ENCODE peak calls at places on chromosomes 6 and 20, in nine cellular contexts. B is SK-N-SH, M is psoas muscle, J is fibroblast of lung, P is lower leg skin, E is AG04450, W is heart left ventricle, Q is body of pancreas, N is dorsolateral prefrontal cortex. T is an unnamed sample.

GRCh38 chr20:59771506-59772372 is 161.7 kb downstream of the SYCP2 start:
- DNase-seq in P (no peak), M (no peak), Q (peak), E (no peak), N (peak), J (no peak), W (no peak), B (no peak), T (no peak)

GRCh38 chr20:24131684-24132083 is 143.1 kb upstream of the GGTLC1 start:
- DNase-seq in E (no peak), P (no peak), N (no peak), Q (no peak), W (no peak), B (no peak), M (no peak), J (no peak), T (no peak)

GRCh38 chr6:143579703-143580102 is 68.2 kb upstream of the FUCA2 start:
- DNase-seq in M (peak), N (no peak), Q (no peak), E (peak), B (no peak), W (no peak), P (peak), J (peak), T (no peak)

GRCh38 chr6:28311139-28311823 is 24.7 kb downstream of the ZSCAN31 start:
- DNase-seq in M (no peak), P (no peak), N (no peak), J (no peak), Q (no peak), W (no peak), E (no peak), B (no peak), T (no peak)

GRCh38 chr6:135183532-135184440 is 2.7 kb downstream of the MYB start:
- DNase-seq in E (no peak), P (no peak), M (no peak), B (peak), N (no peak), J (peak), W (no peak), Q (peak), T (peak)

GRCh38 chr6:168335341-168335740 is 15.8 kb upstream of the DACT2 start:
- DNase-seq in B (no peak), Q (no peak), E (no peak), W (no peak), N (no peak), J (no peak), P (no peak), M (no peak), T (no peak)

GRCh38 chr6:97094376-97094775 is 169.8 kb downstream of the KLHL32 start:
- DNase-seq in M (no peak), B (no peak), W (no peak), E (no peak), P (no peak), N (no peak), J (no peak), Q (no peak), T (no peak)

GRCh38 chr6:39207421-39208232 is 21.6 kb downstream of the KCNK5 start:
- DNase-seq in W (no peak), M (no peak), N (no peak), J (no peak), B (no peak), Q (peak), P (no peak), E (no peak), T (no peak)

GRCh38 chr6:145813285-145814034 is 1.1 kb downstream of the FBXO30 start:
- DNase-seq in P (no peak), N (no peak), M (no peak), Q (no peak), B (peak), W (no peak), E (no peak), J (peak), T (no peak)

GRCh38 chr20:35630636-35631035 is 15.0 kb downstream of the SPAG4 start:
- DNase-seq in B (no peak), M (no peak), P (no peak), J (no peak), N (no peak), W (no peak), Q (no peak), E (no peak), T (no peak)

GRCh38 chr20:48107560-48107959 is 322.3 kb upstream of the SULF2 start:
- DNase-seq in N (no peak), E (no peak), M (no peak), B (no peak), J (peak), W (no peak), P (no peak), Q (no peak), T (no peak)

GRCh38 chr6:163782436-163783003 is 368.0 kb downstream of the QKI start:
- DNase-seq in N (no peak), M (no peak), W (no peak), J (no peak), Q (no peak), B (no peak), E (no peak), P (no peak), T (peak)

GRCh38 chr6:21955196-21955595 is 341.6 kb downstream of the PRL start:
- DNase-seq in N (no peak), M (no peak), B (no peak), E (no peak), Q (no peak), J (no peak), P (no peak), W (no peak), T (no peak)

GRCh38 chr6:1409774-1410465 is 20.5 kb downstream of the FOXF2 start:
- DNase-seq in J (no peak), M (no peak), Q (no peak), P (no peak), N (no peak), B (no peak), W (no peak), E (no peak), T (no peak)

GRCh38 chr20:37327748-37328147 is 18.2 kb upstream of the SRC start:
- DNase-seq in N (no peak), P (peak), M (peak), J (peak), W (no peak), E (peak), Q (peak), B (no peak), T (no peak)

GRCh38 chr6:145012039-145012662 is 723.2 kb downstream of the EPM2A start:
- DNase-seq in N (no peak), J (peak), M (no peak), E (no peak), B (no peak), Q (no peak), P (no peak), W (no peak), T (no peak)

GRCh38 chr6:38370653-38371311 is 268.9 kb downstream of the BTBD9 start:
- DNase-seq in N (no peak), Q (no peak), B (no peak), W (no peak), E (no peak), J (peak), P (no peak), M (no peak), T (no peak)

GRCh38 chr20:63686492-63687321 is 9.7 kb upstream of the TNFRSF6B start:
- DNase-seq in N (no peak), E (peak), J (peak), W (peak), M (peak), P (peak), Q (peak), B (no peak), T (no peak)

GRCh38 chr6:7188492-7188891 is 80.7 kb downstream of the RREB1 start:
- DNase-seq in E (no peak), N (no peak), M (no peak), P (no peak), W (no peak), Q (no peak), J (no peak), B (no peak), T (peak)

GRCh38 chr6:88380083-88380482 is 213.9 kb upstream of the CNR1 start:
- DNase-seq in E (no peak), P (peak), M (peak), N (peak), Q (no peak), B (peak), W (peak), J (peak), T (no peak)

GRCh38 chr6:125491860-125492617 is 190.3 kb upstream of the HDDC2 start:
- DNase-seq in W (no peak), B (no peak), Q (no peak), E (no peak), J (no peak), P (no peak), N (no peak), M (no peak), T (no peak)

GRCh38 chr6:80382796-80383195 is 276.3 kb downstream of the BCKDHB start:
- DNase-seq in N (no peak), P (no peak), Q (no peak), W (no peak), M (no peak), J (peak), B (no peak), E (no peak), T (no peak)

GRCh38 chr6:39365281-39366074 is 43.0 kb upstream of the KCNK16 start:
- DNase-seq in J (peak), E (no peak), P (no peak), N (no peak), Q (no peak), B (no peak), M (no peak), W (no peak), T (no peak)

GRCh38 chr6:89042664-89043063 is 37.9 kb upstream of the PNRC1 start:
- DNase-seq in B (no peak), M (no peak), E (no peak), P (no peak), J (no peak), W (no peak), Q (no peak), N (no peak), T (no peak)

GRCh38 chr6:85285146-85285545 is 164.7 kb upstream of the NT5E start:
- DNase-seq in Q (no peak), P (no peak), B (no peak), J (no peak), N (no peak), E (no peak), W (no peak), M (no peak), T (no peak)

GRCh38 chr6:105344971-105345370 is 57.9 kb downstream of the PREP start:
- DNase-seq in Q (no peak), E (no peak), W (no peak), P (no peak), J (no peak), M (no peak), B (no peak), N (no peak), T (no peak)

GRCh38 chr6:167678102-167679101 is 148.3 kb upstream of the AFDN start:
- DNase-seq in E (no peak), B (peak), P (no peak), W (peak), N (peak), J (no peak), Q (peak), M (peak), T (no peak)

GRCh38 chr6:95768539-95768938 is 191.2 kb downstream of the MANEA start:
- DNase-seq in M (no peak), B (no peak), P (no peak), J (no peak), N (no peak), W (no peak), Q (peak), E (no peak), T (no peak)

GRCh38 chr6:105179244-105180065 is at the start of gene POPDC3:
- DNase-seq in Q (peak), E (no peak), J (peak), M (peak), N (no peak), W (peak), B (peak), P (no peak), T (no peak)

GRCh38 chr6:134529921-134530320 is 212.0 kb upstream of the SGK1 start:
- DNase-seq in Q (no peak), E (no peak), J (no peak), M (no peak), W (no peak), N (no peak), B (no peak), P (no peak), T (no peak)

GRCh38 chr6:95767897-95768463 is 190.6 kb downstream of the MANEA start:
- DNase-seq in M (no peak), J (no peak), B (no peak), N (no peak), P (no peak), W (no peak), Q (peak), E (no peak), T (no peak)

GRCh38 chr20:2295886-2296544 is at the start of gene TGM3:
- DNase-seq in Q (no peak), P (no peak), J (no peak), W (no peak), B (no peak), N (no peak), E (no peak), M (no peak), T (no peak)

GRCh38 chr6:36249010-36249409 is 20.9 kb upstream of the PNPLA1 start:
- DNase-seq in P (no peak), N (no peak), J (peak), W (no peak), Q (no peak), E (peak), B (no peak), M (no peak), T (no peak)

GRCh38 chr6:116022841-116023380 is 37.8 kb downstream of the FRK start:
- DNase-seq in Q (no peak), P (no peak), M (no peak), W (no peak), B (no peak), N (no peak), E (no peak), J (peak), T (no peak)

GRCh38 chr6:125201961-125202729 is 48.6 kb downstream of the TPD52L1 start:
- DNase-seq in M (peak), B (no peak), Q (peak), J (peak), E (peak), P (no peak), N (no peak), W (no peak), T (no peak)

GRCh38 chr6:66496659-66497058 is 789.6 kb upstream of the EYS start:
- DNase-seq in Q (no peak), P (no peak), B (no peak), E (no peak), J (peak), W (no peak), N (no peak), M (no peak), T (no peak)

GRCh38 chr6:149965191-149966020 is 1.7 kb downstream of the ULBP1 start:
- DNase-seq in W (no peak), P (no peak), N (no peak), J (peak), Q (no peak), E (no peak), B (peak), M (no peak), T (no peak)
- H3K4me3 ChIP-seq in W (peak), P (no peak), N (peak), J (peak), Q (no peak), E (peak), B (peak), M (peak), T (no peak)

GRCh38 chr20:49403911-49404310 is 78.6 kb downstream of the KCNB1 start:
- DNase-seq in M (no peak), N (no peak), E (no peak), W (no peak), Q (no peak), J (no peak), B (no peak), P (no peak), T (no peak)

GRCh38 chr20:49404461-49404860 is 78.0 kb downstream of the KCNB1 start:
- DNase-seq in J (no peak), P (no peak), N (no peak), E (no peak), Q (no peak), B (no peak), M (no peak), W (no peak), T (no peak)

GRCh38 chr20:49406666-49407065 is 75.8 kb downstream of the KCNB1 start:
- DNase-seq in B (no peak), J (no peak), P (no peak), Q (no peak), N (no peak), M (no peak), W (no peak), E (no peak), T (no peak)

GRCh38 chr20:49405062-49405683 is 77.3 kb downstream of the KCNB1 start:
- DNase-seq in B (no peak), M (no peak), P (no peak), J (no peak), Q (no peak), N (peak), E (no peak), W (no peak), T (no peak)

GRCh38 chr20:49405696-49406095 is 76.8 kb downstream of the KCNB1 start:
- DNase-seq in B (no peak), E (no peak), W (no peak), M (no peak), N (no peak), J (no peak), Q (no peak), P (no peak), T (no peak)
- TF ChIP-seq CTCF in B (no peak), E (no peak), W (no peak), M (no peak), N (no peak), J (no peak), Q (no peak), P (no peak), T (no peak)

GRCh38 chr6:141484726-141485125 is 648.0 kb upstream of the GJE1 start:
- DNase-seq in J (peak), M (no peak), E (no peak), P (no peak), N (no peak), W (no peak), Q (no peak), B (no peak), T (peak)
- H3K4me3 ChIP-seq in J (no peak), M (no peak), E (no peak), P (no peak), N (no peak), W (no peak), Q (no peak), B (no peak), T (no peak)

GRCh38 chr20:52747736-52748135 is 224.4 kb upstream of the TSHZ2 start:
- DNase-seq in E (no peak), N (no peak), P (no peak), M (no peak), W (no peak), J (peak), B (peak), Q (peak), T (no peak)
- TF ChIP-seq CTCF in E (no peak), N (no peak), P (no peak), M (peak), W (peak), J (peak), B (no peak), Q (peak), T (peak)

GRCh38 chr20:46810442-46811327 is 84.0 kb upstream of the EYA2 start:
- DNase-seq in W (no peak), E (no peak), P (no peak), M (no peak), Q (no peak), B (no peak), J (no peak), N (no peak), T (no peak)
- H3K4me3 ChIP-seq in W (no peak), E (no peak), P (no peak), M (no peak), Q (no peak), B (no peak), J (no peak), N (no peak), T (no peak)

GRCh38 chr6:102118034-102118433 is 724.5 kb downstream of the GRIK2 start:
- DNase-seq in B (no peak), P (no peak), E (no peak), N (no peak), Q (no peak), M (no peak), W (no peak), J (no peak), T (no peak)

GRCh38 chr6:102115911-102116310 is 722.4 kb downstream of the GRIK2 start:
- DNase-seq in E (no peak), W (no peak), P (no peak), M (no peak), N (no peak), J (no peak), Q (no peak), B (no peak), T (no peak)

GRCh38 chr6:102114402-102114801 is 720.9 kb downstream of the GRIK2 start:
- DNase-seq in Q (no peak), W (no peak), P (no peak), E (no peak), J (no peak), M (no peak), N (no peak), B (no peak), T (no peak)
- TF ChIP-seq CTCF in Q (no peak), W (no peak), P (no peak), E (no peak), J (no peak), M (no peak), N (no peak), B (peak), T (peak)

GRCh38 chr20:61387204-61387958 is 135.3 kb downstream of the CDH4 start:
- DNase-seq in Q (peak), W (no peak), N (no peak), J (peak), M (no peak), E (no peak), P (no peak), B (peak), T (no peak)
- H3K4me3 ChIP-seq in Q (no peak), W (no peak), N (no peak), J (peak), M (no peak), E (peak), P (no peak), B (no peak), T (no peak)